ENCODE peak calls at places on chromosomes 1 and 21, in seven cellular contexts. J is A549, I is spleen, Q is mesendoderm, N is heart left ventricle, X is heart right ventricle, K is HCT116. H is an unnamed sample.
A peak's percentile ranks its signal among the peaks of the same experiment; 100 is the strongest.

GRCh38 chr1:77282866-77283539 is 1.2 kb downstream of the AK5 start:
- DNase-seq in J (no peak), I (peak; percentile 63), Q (peak; percentile 70), N (no peak), X (no peak), K (no peak), H (no peak)

GRCh38 chr1:228148196-228148861 is 1.4 kb upstream of the GJC2 start:
- DNase-seq in J (no peak), I (no peak), Q (no peak), N (no peak), X (no peak), K (no peak), H (no peak)

GRCh38 chr1:185434721-185435120 is 117.7 kb upstream of the IVNS1ABP start:
- DNase-seq in J (no peak), I (no peak), Q (no peak), N (no peak), X (no peak), K (no peak), H (no peak)

GRCh38 chr1:7967206-7967605 is 5.7 kb downstream of the PARK7 start:
- DNase-seq in J (no peak), I (no peak), Q (no peak), N (no peak), X (no peak), K (no peak), H (no peak)

GRCh38 chr1:19861034-19861433 is 21.2 kb upstream of the OTUD3 start:
- DNase-seq in J (no peak), I (no peak), Q (no peak), N (no peak), X (no peak), K (no peak), H (no peak)

GRCh38 chr1:93489756-93490155 is 41.8 kb downstream of the FNBP1L start:
- DNase-seq in J (no peak), I (no peak), Q (no peak), N (no peak), X (no peak), K (no peak), H (no peak)

GRCh38 chr1:1283821-1284220 is 3.6 kb downstream of the SCNN1D start:
- DNase-seq in J (peak; percentile 76), I (no peak), Q (peak; percentile 54), N (peak; percentile 21), X (no peak), K (no peak), H (no peak)

GRCh38 chr1:236090741-236091147 is 25.9 kb upstream of the NID1 start:
- DNase-seq in J (no peak), I (no peak), Q (no peak), N (no peak), X (no peak), K (no peak), H (no peak)

GRCh38 chr1:188642585-188643168 is 1813.9 kb downstream of the PLA2G4A start:
- DNase-seq in J (no peak), I (no peak), Q (no peak), N (no peak), X (no peak), K (no peak), H (no peak)

GRCh38 chr1:170078610-170079189 is 4.2 kb upstream of the KIFAP3 start:
- DNase-seq in J (no peak), I (no peak), Q (no peak), N (no peak), X (no peak), K (no peak), H (no peak)

GRCh38 chr1:8541961-8542521 is 224.1 kb downstream of the SLC45A1 start:
- DNase-seq in J (no peak), I (no peak), Q (peak; percentile 39), N (no peak), X (no peak), K (no peak), H (no peak)

GRCh38 chr1:2784854-2785630 is 16.5 kb downstream of the TTC34 start:
- DNase-seq in J (no peak), I (peak; percentile 47), Q (no peak), N (peak; percentile 8), X (no peak), K (no peak), H (no peak)

GRCh38 chr1:17765444-17766411 is 10.6 kb downstream of the ACTL8 start:
- DNase-seq in J (peak; percentile 53), I (no peak), Q (no peak), N (no peak), X (no peak), K (no peak), H (peak; percentile 44)

GRCh38 chr1:30743584-30744059 is 14.0 kb downstream of the LAPTM5 start:
- DNase-seq in J (no peak), I (peak; percentile 87), Q (no peak), N (no peak), X (no peak), K (no peak), H (no peak)

GRCh38 chr1:24315391-24315790 is 3.8 kb upstream of the GRHL3 start:
- DNase-seq in J (no peak), I (no peak), Q (no peak), N (no peak), X (no peak), K (no peak), H (no peak)

GRCh38 chr1:55445416-55445815 is 230.3 kb upstream of the USP24 start:
- DNase-seq in J (no peak), I (no peak), Q (no peak), N (no peak), X (no peak), K (no peak), H (no peak)

GRCh38 chr1:32201011-32201855 is 838 bp downstream of the CCDC28B start:
- DNase-seq in J (no peak), I (peak; percentile 92), Q (peak; percentile 79), N (peak; percentile 78), X (peak; percentile 86), K (no peak), H (no peak)

GRCh38 chr1:15998929-15999328 is 5.1 kb upstream of the SRARP start:
- DNase-seq in J (no peak), I (peak; percentile 47), Q (no peak), N (no peak), X (no peak), K (no peak), H (no peak)

GRCh38 chr21:43984905-43985689 is 27.0 kb upstream of the TRAPPC10 start:
- DNase-seq in J (no peak), I (peak; percentile 78), Q (peak; percentile 3), N (no peak), X (no peak), K (no peak), H (no peak)

GRCh38 chr1:244371294-244372141 is 80.2 kb downstream of the ADSS2 start:
- DNase-seq in J (no peak), I (no peak), Q (no peak), N (no peak), X (no peak), K (no peak), H (peak; percentile 69)

GRCh38 chr1:56457767-56458375 is 121.5 kb downstream of the PLPP3 start:
- DNase-seq in J (no peak), I (no peak), Q (no peak), N (no peak), X (no peak), K (no peak), H (no peak)

GRCh38 chr1:114126696-114127095 is 27.0 kb downstream of the SYT6 start:
- DNase-seq in J (no peak), I (peak; percentile 75), Q (no peak), N (peak; percentile 34), X (no peak), K (no peak), H (no peak)

GRCh38 chr21:32698286-32698685 is 29.5 kb downstream of the SYNJ1 start:
- DNase-seq in J (no peak), I (no peak), Q (no peak), N (no peak), X (no peak), K (no peak), H (no peak)

GRCh38 chr1:202204065-202204464 is 10.5 kb downstream of the LGR6 start:
- DNase-seq in J (no peak), I (no peak), Q (peak; percentile 56), N (no peak), X (no peak), K (no peak), H (no peak)

GRCh38 chr1:230646710-230647302 is 4.5 kb downstream of the COG2 start:
- DNase-seq in J (no peak), I (no peak), Q (no peak), N (no peak), X (no peak), K (no peak), H (no peak)

GRCh38 chr1:247241687-247242086 is 14.2 kb upstream of the VN1R5 start:
- DNase-seq in J (no peak), I (no peak), Q (no peak), N (no peak), X (no peak), K (no peak), H (no peak)

GRCh38 chr1:88943221-88943620 is 49.2 kb downstream of the KYAT3 start:
- DNase-seq in J (no peak), I (no peak), Q (no peak), N (no peak), X (no peak), K (no peak), H (no peak)

GRCh38 chr1:88946845-88947244 is 45.6 kb downstream of the KYAT3 start:
- DNase-seq in J (no peak), I (no peak), Q (no peak), N (no peak), X (no peak), K (no peak), H (no peak)
- H3K27ac ChIP-seq in J (no peak overlapping the region), I (no peak overlapping the region), Q (no peak overlapping the region), N (no peak overlapping the region), X (no peak overlapping the region), K (no peak overlapping the region), H (no peak overlapping the region)

DNA sequence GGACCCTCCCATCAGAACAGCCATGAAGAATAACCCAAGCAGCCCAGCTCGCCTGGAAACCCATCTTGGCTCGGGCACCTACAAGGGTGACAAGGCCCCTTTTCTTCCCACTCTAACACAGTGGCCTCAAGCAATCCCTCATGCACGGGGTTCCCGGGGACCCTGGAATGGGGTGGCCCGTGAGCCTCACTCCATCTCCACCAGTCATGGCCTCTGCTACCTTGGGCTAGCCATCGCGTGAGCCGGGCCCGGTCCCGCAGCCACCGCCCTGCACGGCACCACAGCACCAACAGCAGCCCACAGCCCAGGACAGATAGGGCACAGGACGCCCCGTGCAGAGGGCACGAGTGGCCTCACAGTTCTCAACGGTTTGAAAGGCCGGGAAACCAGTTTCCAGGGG is 19.0 kb downstream of the WDR4 start:
- DNase-seq in J (no peak), I (no peak), Q (no peak), N (no peak), X (no peak), K (no peak), H (no peak)
- H3K27ac ChIP-seq in J (no peak overlapping the region), I (no peak overlapping the region), Q (no peak overlapping the region), N (no peak overlapping the region), X (no peak overlapping the region), K (no peak overlapping the region), H (no peak overlapping the region)

DNA sequence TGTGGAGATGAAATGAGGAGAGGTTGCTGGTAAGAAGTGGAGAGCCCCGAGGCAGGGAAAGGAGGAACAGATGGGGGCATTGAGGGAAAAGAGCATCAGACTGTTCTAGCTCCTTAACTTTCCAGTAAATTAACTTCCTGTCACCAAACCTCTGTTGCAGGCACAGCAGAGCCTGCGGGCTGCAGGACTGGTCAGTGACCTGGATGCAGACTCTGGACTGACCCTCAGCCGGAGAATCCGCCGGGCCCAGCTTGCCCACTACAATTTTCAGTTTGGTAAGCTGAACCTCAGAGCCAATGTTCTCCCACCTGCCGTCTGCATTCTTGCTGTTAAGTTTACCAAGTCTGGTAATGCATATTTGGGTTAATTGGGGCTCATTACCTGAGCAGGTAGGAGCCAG is 2.5 kb upstream of the ECM1 start:
- DNase-seq in J (no peak), I (peak; percentile 35), Q (no peak), N (no peak), X (no peak), K (no peak), H (no peak)
- H3K27ac ChIP-seq in J (no peak overlapping the region), I (no peak overlapping the region), Q (no peak overlapping the region), N (no peak overlapping the region), X (no peak overlapping the region), K (no peak overlapping the region), H (no peak overlapping the region)

GRCh38 chr1:51568231-51568935 is 48.5 kb upstream of the OSBPL9 start:
- DNase-seq in J (no peak), I (no peak), Q (peak; percentile 57), N (no peak), X (no peak), K (no peak), H (no peak)
- H3K27ac ChIP-seq in J (peak overlapping the region; percentile 82), I (no peak overlapping the region), Q (no peak overlapping the region), N (no peak overlapping the region), X (peak overlapping the region; percentile 71), K (peak overlapping the region; percentile 90), H (peak overlapping the region; percentile 91)